ENCODE peak calls at places on chromosomes 5 and 9, in four cellular contexts. One of them, this sample, is unnamed.

GRCh38 chr5:173848986-173849596 is 39.1 kb upstream of the CPEB4 start:
- DNase-seq in K562: no peak
- DNase-seq in A549: no peak
- DNase-seq in IMR-90: peak; percentile 24
- DNase-seq in this sample: no peak

GRCh38 chr9:96612105-96612965 is 7.3 kb downstream of the CDC14B start:
- DNase-seq in K562: no peak
- DNase-seq in A549: peak; percentile 57
- DNase-seq in IMR-90: peak; percentile 96
- DNase-seq in this sample: no peak

GRCh38 chr5:154190652-154191304 is at the start of gene GALNT10:
- DNase-seq in K562: peak; percentile 87
- DNase-seq in A549: peak; percentile 59
- DNase-seq in IMR-90: peak; percentile 66
- DNase-seq in this sample: no peak

GRCh38 chr9:111743275-111743674 is 51.5 kb downstream of the SHOC1 start:
- DNase-seq in K562: no peak
- DNase-seq in A549: peak; percentile 45
- DNase-seq in IMR-90: peak; percentile 86
- DNase-seq in this sample: no peak

GRCh38 chr9:98906273-98907040 is 37.2 kb upstream of the COL15A1 start:
- DNase-seq in K562: peak; percentile 63
- DNase-seq in A549: no peak
- DNase-seq in IMR-90: peak; percentile 46
- DNase-seq in this sample: no peak

GRCh38 chr5:174292348-174292747 is 246.8 kb downstream of the NSG2 start:
- DNase-seq in K562: no peak
- DNase-seq in A549: no peak
- DNase-seq in IMR-90: no peak
- DNase-seq in this sample: no peak

GRCh38 chr5:674630-675011 is 18.5 kb downstream of the TPPP start:
- DNase-seq in K562: no peak
- DNase-seq in A549: no peak
- DNase-seq in IMR-90: no peak
- DNase-seq in this sample: no peak

GRCh38 chr9:135366104-135366503 is 113.5 kb upstream of the PPP1R26 start:
- DNase-seq in K562: no peak
- DNase-seq in A549: no peak
- DNase-seq in IMR-90: no peak
- DNase-seq in this sample: no peak

GRCh38 chr9:94945191-94946144 is 219.0 kb downstream of the AOPEP start:
- DNase-seq in K562: no peak
- DNase-seq in A549: peak; percentile 61
- DNase-seq in IMR-90: peak; percentile 96
- DNase-seq in this sample: no peak

GRCh38 chr5:101534486-101535110 is 631.5 kb upstream of the ST8SIA4 start:
- DNase-seq in K562: no peak
- DNase-seq in A549: no peak
- DNase-seq in IMR-90: peak; percentile 14
- DNase-seq in this sample: no peak

GRCh38 chr9:134340475-134341186 is 14.4 kb downstream of the RXRA start:
- DNase-seq in K562: no peak
- DNase-seq in A549: no peak
- DNase-seq in IMR-90: no peak
- DNase-seq in this sample: no peak

GRCh38 chr9:115604831-115605483 is 487.0 kb upstream of the TNC start:
- DNase-seq in K562: no peak
- DNase-seq in A549: no peak
- DNase-seq in IMR-90: peak; percentile 98
- DNase-seq in this sample: no peak

GRCh38 chr9:122356627-122357026 is 14.2 kb upstream of the PTGS1 start:
- DNase-seq in K562: no peak
- DNase-seq in A549: peak; percentile 30
- DNase-seq in IMR-90: no peak
- DNase-seq in this sample: no peak

GRCh38 chr9:122364783-122365150 is 6.1 kb upstream of the PTGS1 start:
- DNase-seq in K562: no peak
- DNase-seq in A549: no peak
- DNase-seq in IMR-90: peak; percentile 44
- DNase-seq in this sample: no peak

GRCh38 chr9:122366074-122366672 is 4.7 kb upstream of the PTGS1 start:
- DNase-seq in K562: no peak
- DNase-seq in A549: no peak
- DNase-seq in IMR-90: peak; percentile 88
- DNase-seq in this sample: no peak

GRCh38 chr9:122364117-122364782 is 6.6 kb upstream of the PTGS1 start:
- DNase-seq in K562: no peak
- DNase-seq in A549: no peak
- DNase-seq in IMR-90: peak; percentile 88
- DNase-seq in this sample: no peak

DNA sequence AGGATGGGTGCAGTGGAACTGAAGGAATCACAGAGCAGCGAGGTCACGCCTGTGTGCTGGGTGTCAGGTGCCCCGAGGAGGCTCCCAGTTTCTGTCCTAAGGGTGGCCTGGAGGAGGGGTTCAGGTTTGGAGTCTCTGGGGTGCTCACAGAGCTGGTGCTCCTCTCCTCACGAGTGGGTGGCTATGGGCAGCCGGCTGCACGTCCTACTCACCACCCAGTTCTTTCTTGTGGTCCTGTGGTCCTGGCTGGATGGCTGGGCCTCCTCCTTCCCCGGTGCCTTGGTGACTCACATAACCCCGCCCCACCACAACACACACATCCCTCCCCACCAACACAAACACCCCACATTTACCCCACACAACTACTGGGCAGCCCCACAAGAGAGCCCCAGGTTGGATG is 9.9 kb upstream of the PTGS1 start:
- DNase-seq in K562: no peak
- DNase-seq in A549: no peak
- DNase-seq in IMR-90: peak; percentile 70
- DNase-seq in this sample: no peak
- TF ChIP-seq ELK1 in K562: no peak
- TF ChIP-seq ELK1 in A549: no peak
- TF ChIP-seq ELK1 in IMR-90: no peak
- TF ChIP-seq ELK1 in this sample: no peak

DNA sequence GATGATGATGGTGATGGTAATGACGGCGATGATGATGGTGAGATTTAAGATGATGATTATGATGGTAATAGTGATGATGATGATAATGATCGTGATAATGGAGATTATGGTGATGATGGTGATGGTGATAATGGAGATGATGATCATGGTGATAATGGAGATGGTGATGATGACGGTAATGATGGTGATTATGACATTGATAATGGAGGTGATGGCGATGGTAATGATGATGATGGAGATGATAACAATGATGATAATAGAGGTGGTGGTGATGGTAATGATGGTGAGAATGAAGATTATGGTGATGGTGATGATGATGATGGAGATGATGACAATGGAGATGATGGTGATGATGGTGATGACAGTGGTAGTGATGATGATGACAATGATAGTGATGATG is 69.7 kb downstream of the MED10 start:
- DNase-seq in K562: no peak
- DNase-seq in A549: no peak
- DNase-seq in IMR-90: no peak
- DNase-seq in this sample: no peak
- TF ChIP-seq ELK1 in K562: no peak
- TF ChIP-seq ELK1 in A549: no peak
- TF ChIP-seq ELK1 in IMR-90: no peak
- TF ChIP-seq ELK1 in this sample: no peak

GRCh38 chr5:44294492-44294891 is 94.7 kb downstream of the FGF10 start:
- DNase-seq in K562: no peak
- DNase-seq in A549: no peak
- DNase-seq in IMR-90: no peak
- DNase-seq in this sample: no peak
- TF ChIP-seq ELK1 in K562: no peak
- TF ChIP-seq ELK1 in A549: no peak
- TF ChIP-seq ELK1 in IMR-90: no peak
- TF ChIP-seq ELK1 in this sample: no peak

DNA sequence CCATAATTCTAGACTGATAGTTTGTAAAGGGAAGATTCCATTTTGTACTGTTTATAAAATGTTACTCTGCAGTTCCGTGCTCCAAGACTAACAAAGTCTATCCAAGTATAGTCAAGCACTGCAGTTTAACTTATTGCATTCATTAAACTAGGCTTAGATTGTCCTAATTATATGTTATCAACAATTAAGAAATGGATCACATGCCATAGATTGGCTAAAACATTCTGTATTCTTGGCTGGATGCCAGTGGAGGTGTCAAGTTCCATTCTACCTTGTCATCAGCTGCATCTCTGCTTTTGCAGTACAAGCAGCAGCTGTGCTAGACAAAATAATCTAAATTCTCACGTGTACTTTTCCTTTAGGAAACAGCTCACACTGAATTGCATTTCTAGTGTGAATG is 69.4 kb upstream of the MEF2C start:
- DNase-seq in K562: no peak
- DNase-seq in A549: no peak
- DNase-seq in IMR-90: peak; percentile 25
- DNase-seq in this sample: no peak
- TF ChIP-seq ELK1 in K562: no peak
- TF ChIP-seq ELK1 in A549: no peak
- TF ChIP-seq ELK1 in IMR-90: no peak
- TF ChIP-seq ELK1 in this sample: no peak

GRCh38 chr9:69308217-69308931 is 16.6 kb upstream of the ENTREP1 start:
- DNase-seq in K562: no peak
- DNase-seq in A549: no peak
- DNase-seq in IMR-90: no peak
- DNase-seq in this sample: no peak
- TF ChIP-seq ELK1 in K562: no peak
- TF ChIP-seq ELK1 in A549: no peak
- TF ChIP-seq ELK1 in IMR-90: no peak
- TF ChIP-seq ELK1 in this sample: no peak